ENCODE peak calls at places on chromosome 11, in eight cellular contexts. Y is Caco-2, J is IMR-90, M is mucosa of descending colon, I is fibroblast of pulmonary artery, K is uterus, V is cardiac fibroblast, F is GM12865. W is an unnamed sample.

GRCh38 chr11:110470716-110471115 is 41.0 kb downstream of the FDX1 start:
- DNase-seq in M (no peak), K (no peak), F (no peak), V (peak), I (no peak), Y (no peak), J (peak), W (no peak)

GRCh38 chr11:57638005-57638760 is 11.5 kb downstream of the YPEL4 start:
- DNase-seq in M (peak), K (peak), F (peak), Y (no peak), V (peak), I (peak), J (peak), W (no peak)

GRCh38 chr11:110716361-110716760 is 4.1 kb upstream of the ARHGAP20 start:
- DNase-seq in V (peak), Y (no peak), J (peak), I (peak), K (no peak), M (no peak), F (no peak), W (no peak)

GRCh38 chr11:74932169-74932568 is 16.7 kb downstream of the XRRA1 start:
- DNase-seq in K (no peak), J (peak), Y (no peak), F (no peak), V (peak), I (peak), M (no peak), W (no peak)

GRCh38 chr11:88555829-88556202 is 218.3 kb upstream of the CTSC start:
- DNase-seq in I (peak), J (peak), Y (no peak), K (no peak), F (no peak), M (no peak), V (peak), W (no peak)

GRCh38 chr11:77602385-77603105 is 12.8 kb downstream of the AQP11 start:
- DNase-seq in J (peak), K (no peak), Y (no peak), F (no peak), M (no peak), I (peak), V (peak), W (no peak)

GRCh38 chr11:20156876-20157613 is 3.2 kb downstream of the DBX1 start:
- DNase-seq in Y (no peak), K (no peak), F (peak), V (no peak), J (no peak), I (no peak), M (peak), W (peak)

GRCh38 chr11:78318733-78319132 is 98.9 kb downstream of the GAB2 start:
- DNase-seq in V (no peak), M (no peak), K (no peak), F (no peak), J (no peak), I (no peak), Y (no peak), W (no peak)

GRCh38 chr11:27910186-27910941 is 197.6 kb downstream of the KIF18A start:
- DNase-seq in V (peak), I (peak), K (no peak), M (no peak), Y (no peak), J (peak), F (no peak), W (no peak)

GRCh38 chr11:898160-898517 is 12.5 kb downstream of the CHID1 start:
- DNase-seq in F (no peak), M (no peak), K (no peak), J (peak), I (peak), Y (peak), V (peak), W (no peak)

GRCh38 chr11:37449146-37449545 is 851.1 kb upstream of the RAG2 start:
- DNase-seq in K (no peak), V (peak), F (peak), I (peak), M (no peak), Y (peak), J (peak), W (no peak)

GRCh38 chr11:8989411-8989810 is 14.4 kb downstream of the NRIP3 start:
- DNase-seq in V (peak), F (no peak), J (peak), M (no peak), K (no peak), I (peak), Y (no peak), W (no peak)

GRCh38 chr11:77188912-77189491 is 61.0 kb downstream of the MYO7A start:
- DNase-seq in I (no peak), V (no peak), M (peak), J (no peak), F (no peak), Y (peak), K (no peak), W (no peak)

GRCh38 chr11:109062445-109062844 is 359.5 kb upstream of the C11orf87 start:
- DNase-seq in I (peak), J (peak), V (peak), M (no peak), K (no peak), Y (no peak), F (no peak), W (no peak)

GRCh38 chr11:29321293-29322132 is 695.3 kb downstream of the KCNA4 start:
- DNase-seq in F (no peak), K (no peak), J (peak), I (peak), V (peak), M (no peak), Y (peak), W (no peak)

GRCh38 chr11:36356201-36356600 is 60.1 kb downstream of the PRR5L start:
- DNase-seq in Y (no peak), I (peak), K (no peak), M (no peak), V (peak), F (peak), J (no peak), W (no peak)

GRCh38 chr11:66362481-66363147 is 8.9 kb downstream of the SLC29A2 start:
- DNase-seq in I (no peak), V (no peak), K (no peak), F (no peak), Y (no peak), J (no peak), M (no peak), W (no peak)

GRCh38 chr11:72333657-72334056 is 89.7 kb upstream of the PHOX2A start:
- DNase-seq in K (no peak), J (no peak), V (no peak), M (no peak), F (no peak), Y (no peak), I (peak), W (no peak)

GRCh38 chr11:36295926-36296325 is at the start of gene PRR5L:
- DNase-seq in V (no peak), K (no peak), F (no peak), J (no peak), Y (no peak), M (no peak), I (no peak), W (no peak)

GRCh38 chr11:12017243-12017678 is 8.8 kb upstream of the DKK3 start:
- DNase-seq in I (peak), Y (no peak), M (no peak), V (peak), J (peak), F (no peak), K (no peak), W (no peak)

GRCh38 chr11:43130616-43131015 is 181.2 kb upstream of the API5 start:
- DNase-seq in F (peak), I (no peak), M (no peak), V (no peak), J (no peak), K (no peak), Y (peak), W (no peak)

GRCh38 chr11:76889414-76889975 is 28.8 kb downstream of the ACER3 start:
- DNase-seq in K (no peak), F (no peak), M (no peak), Y (no peak), I (no peak), V (no peak), J (no peak), W (no peak)

GRCh38 chr11:100403817-100404216 is 283.3 kb upstream of the ARHGAP42 start:
- DNase-seq in F (no peak), V (peak), M (no peak), K (no peak), J (peak), Y (peak), I (peak), W (no peak)

GRCh38 chr11:122153746-122154145 is 37.7 kb upstream of the BLID start:
- DNase-seq in K (no peak), F (peak), I (no peak), M (no peak), J (no peak), V (no peak), Y (no peak), W (no peak)

GRCh38 chr11:79062814-79063762 is 377.7 kb downstream of the TENM4 start:
- DNase-seq in I (peak), M (no peak), K (no peak), F (peak), J (peak), V (peak), Y (peak), W (no peak)

GRCh38 chr11:122367809-122368231 is 251.8 kb upstream of the BLID start:
- DNase-seq in I (peak), M (no peak), F (no peak), J (peak), V (peak), Y (peak), K (peak), W (no peak)

GRCh38 chr11:120404495-120404894 is 68.3 kb downstream of the ARHGEF12 start:
- DNase-seq in I (peak), Y (no peak), V (no peak), F (no peak), J (no peak), M (no peak), K (no peak), W (no peak)

GRCh38 chr11:68329496-68329895 is 17.1 kb downstream of the LRP5 start:
- DNase-seq in M (no peak), K (no peak), F (no peak), Y (no peak), V (no peak), J (no peak), I (no peak), W (no peak)

GRCh38 chr11:70951139-70951804 is 301.1 kb downstream of the SHANK2 start:
- DNase-seq in M (no peak), V (peak), J (no peak), I (no peak), F (peak), K (no peak), Y (no peak), W (no peak)

GRCh38 chr11:6505577-6506240 is 8.6 kb downstream of the DNHD1 start:
- DNase-seq in I (peak), M (no peak), Y (peak), V (peak), J (peak), K (no peak), F (peak), W (no peak)

GRCh38 chr11:77642228-77642627 is 4.6 kb upstream of the CLNS1A start:
- DNase-seq in I (no peak), K (no peak), M (no peak), F (no peak), V (no peak), Y (no peak), J (no peak), W (no peak)

GRCh38 chr11:74468058-74468457 is 709 bp upstream of the KCNE3 start:
- DNase-seq in K (no peak), V (no peak), F (no peak), I (no peak), J (no peak), M (no peak), Y (no peak), W (no peak)

GRCh38 chr11:12808519-12808918 is 134.3 kb downstream of the TEAD1 start:
- DNase-seq in K (no peak), Y (no peak), J (peak), V (peak), F (peak), M (no peak), I (peak), W (no peak)

GRCh38 chr11:131670876-131671275 is 300.5 kb downstream of the NTM start:
- DNase-seq in V (no peak), K (no peak), M (no peak), F (no peak), Y (no peak), J (no peak), I (no peak), W (no peak)

GRCh38 chr11:47358731-47359051 is 6.2 kb upstream of the MYBPC3 start:
- DNase-seq in V (no peak), F (no peak), Y (no peak), J (no peak), K (no peak), M (no peak), I (no peak), W (no peak)
- H3K4me3 ChIP-seq in V (no peak), F (no peak), Y (no peak), J (no peak), K (no peak), M (no peak), I (no peak), W (no peak)

GRCh38 chr11:112042961-112043304 is 17.7 kb downstream of the DLAT start:
- DNase-seq in K (no peak), J (no peak), Y (no peak), V (no peak), M (no peak), I (no peak), F (no peak), W (no peak)
- TF ChIP-seq CTCF in K (no peak), J (no peak), Y (no peak), V (no peak), M (no peak), I (no peak), F (no peak), W (no peak)

DNA sequence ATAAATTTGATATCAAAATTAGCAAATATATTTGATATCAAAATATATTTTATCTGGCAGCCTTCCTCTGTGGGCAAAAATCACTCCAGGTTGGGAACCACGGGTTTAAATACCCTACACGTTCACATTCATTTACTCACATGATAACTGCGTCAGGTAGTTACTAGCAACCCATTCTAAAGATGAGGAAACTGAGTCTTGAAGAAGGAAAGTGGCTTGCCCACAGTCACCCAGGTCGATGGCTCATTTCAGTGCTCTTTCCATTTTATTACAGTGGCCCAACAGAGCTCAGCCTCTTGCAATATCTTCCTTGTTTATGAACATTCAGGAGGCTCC is 19.2 kb upstream of the CDON start:
- DNase-seq in F (no peak), Y (no peak), J (no peak), I (no peak), M (no peak), V (no peak), K (no peak), W (no peak)
- H3K4me3 ChIP-seq in F (no peak), Y (no peak), J (no peak), I (no peak), M (no peak), V (no peak), K (no peak), W (no peak)

GRCh38 chr11:45181595-45182550 is 35.4 kb downstream of the PRDM11 start:
- DNase-seq in J (no peak), F (no peak), I (no peak), V (no peak), K (no peak), Y (no peak), M (no peak), W (no peak)
- TF ChIP-seq CTCF in J (no peak), F (no peak), I (no peak), V (no peak), K (no peak), Y (no peak), M (no peak), W (no peak)

GRCh38 chr11:129681344-129682114 is 134.1 kb upstream of the TMEM45B start:
- DNase-seq in M (no peak), J (no peak), I (no peak), K (no peak), V (no peak), F (no peak), Y (no peak), W (no peak)
- H3K4me3 ChIP-seq in M (no peak), J (no peak), I (no peak), K (no peak), V (no peak), F (no peak), Y (no peak), W (no peak)

GRCh38 chr11:117181586-117182550 is 3.3 kb downstream of the SIDT2 start:
- DNase-seq in V (no peak), K (no peak), F (peak), M (no peak), J (no peak), Y (no peak), I (no peak), W (no peak)
- TF ChIP-seq CTCF in V (no peak), K (no peak), F (no peak), M (no peak), J (no peak), Y (no peak), I (no peak), W (no peak)

GRCh38 chr11:134008593-134008992 is 51.8 kb upstream of the IGSF9B start:
- DNase-seq in F (peak), I (no peak), Y (no peak), J (no peak), M (no peak), V (no peak), K (no peak), W (no peak)
- H3K4me3 ChIP-seq in F (no peak), I (no peak), Y (no peak), J (no peak), M (no peak), V (no peak), K (no peak), W (no peak)

GRCh38 chr11:4887591-4887990 is 5.9 kb downstream of the OR51T1 start:
- DNase-seq in F (no peak), I (no peak), Y (no peak), V (peak), J (no peak), M (no peak), K (no peak), W (no peak)

GRCh38 chr11:4886186-4886585 is 4.5 kb downstream of the OR51T1 start:
- DNase-seq in V (no peak), I (no peak), K (no peak), J (no peak), Y (no peak), M (no peak), F (no peak), W (no peak)

GRCh38 chr11:4890279-4890678 is 8.6 kb downstream of the OR51T1 start:
- DNase-seq in V (peak), K (no peak), M (no peak), Y (no peak), J (peak), F (no peak), I (peak), W (no peak)

DNA sequence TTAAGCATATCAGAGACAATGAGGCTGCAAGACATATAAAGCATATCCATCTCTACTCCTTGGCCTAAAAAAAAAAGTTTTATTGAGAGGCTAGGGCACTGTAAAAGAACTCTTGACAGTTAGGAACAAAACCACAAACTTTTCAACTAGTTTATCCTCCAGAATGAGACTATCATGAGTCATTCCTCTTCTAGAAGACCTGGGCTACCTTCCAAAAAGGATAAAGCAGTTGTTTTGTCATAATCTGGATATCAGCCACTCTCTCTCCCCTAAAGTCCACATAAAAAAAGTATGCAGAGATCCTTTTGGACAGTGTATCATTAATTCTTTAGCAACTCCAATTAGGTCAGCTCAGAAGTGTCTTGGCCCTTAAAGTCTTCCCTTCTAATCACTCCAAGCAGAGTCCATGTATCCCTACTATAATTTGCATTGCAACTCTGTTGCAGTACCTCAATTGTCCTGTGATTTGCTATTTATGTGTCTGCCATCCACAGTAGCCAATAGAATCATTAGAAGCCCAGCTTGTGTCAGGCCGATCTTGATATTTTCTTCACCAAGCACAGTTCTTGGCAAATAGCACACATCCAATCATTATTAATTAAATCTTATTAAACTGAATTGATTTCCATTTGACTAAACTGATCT is 10.4 kb downstream of the OR51T1 start:
- DNase-seq in M (no peak), Y (no peak), J (peak), I (peak), F (no peak), V (peak), K (no peak), W (no peak)
- TF ChIP-seq CTCF in M (no peak), Y (no peak), J (no peak), I (peak), F (no peak), V (peak), K (no peak), W (no peak)

DNA sequence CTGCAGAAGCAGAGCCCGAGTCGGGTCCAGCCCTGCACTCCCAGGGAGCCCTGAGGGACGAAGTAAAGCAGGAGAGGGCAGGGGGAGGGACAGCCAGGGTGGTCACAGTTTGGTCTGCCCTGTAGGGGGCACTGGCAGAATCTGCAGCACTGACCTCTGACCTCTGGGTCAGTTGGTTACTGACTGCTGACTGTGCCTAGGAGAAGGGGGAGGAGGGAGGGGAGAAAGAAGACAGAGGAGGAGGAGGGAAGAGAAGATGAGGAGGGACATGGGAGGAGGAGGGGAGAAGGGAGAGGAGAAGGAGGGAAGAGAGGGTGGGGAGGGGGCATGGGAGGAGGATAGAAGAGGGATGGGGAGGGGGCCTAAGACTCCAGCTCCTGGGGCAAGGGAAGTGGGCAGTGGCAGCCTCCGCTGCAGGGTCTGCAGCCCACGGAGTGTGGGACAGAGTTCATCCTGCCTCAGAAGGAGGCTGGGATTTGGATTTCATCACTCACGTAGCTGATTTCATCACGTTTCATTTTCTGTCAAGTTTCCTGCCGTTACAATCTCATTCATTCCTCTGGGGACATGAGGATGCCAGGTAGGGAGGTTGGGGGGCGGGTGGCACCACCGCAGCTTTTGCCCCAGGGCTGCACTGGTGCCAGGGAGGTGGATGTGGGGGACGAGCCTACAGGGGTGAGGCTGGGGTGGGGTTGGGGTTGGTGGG is 55.2 kb downstream of the FLRT1 start:
- DNase-seq in M (no peak), J (peak), F (no peak), I (peak), V (peak), Y (peak), K (no peak), W (no peak)
- H3K4me3 ChIP-seq in M (no peak), J (no peak), F (no peak), I (peak), V (no peak), Y (no peak), K (no peak), W (no peak)

W was measured in GM06990.